ENCODE peak calls at places on chromosomes 4 and X, in seven cellular contexts. X is foreskin keratinocyte; Q is CD8-positive, alpha-beta memory T cell; T is CD8-positive, alpha-beta T cell; L is right cardiac atrium; R is left lung; D is pancreas. Z is an unnamed sample. For H3K4me1, the result is how much of the 10 kb centered on the place peaks cover.

GRCh38 chr4:146654976-146655761 is 16.5 kb downstream of the POU4F2 start:
- DNase-seq in Q (no peak), D (no peak), T (no peak), X (no peak), L (peak), R (no peak), Z (no peak)

GRCh38 chr4:41400296-41400695 is 137.7 kb upstream of the LIMCH1 start:
- DNase-seq in T (no peak), D (no peak), Q (no peak), X (peak), L (no peak), R (no peak), Z (no peak)

GRCh38 chr4:110840221-110840654 is 217.4 kb upstream of the PITX2 start:
- DNase-seq in L (no peak), X (peak), R (no peak), Q (no peak), T (no peak), D (no peak), Z (no peak)

GRCh38 chrX:48896611-48897011 is 957 bp downstream of the TIMM17B start:
- DNase-seq in L (no peak), R (no peak), X (no peak), Q (no peak), D (no peak), T (no peak), Z (no peak)

GRCh38 chr4:185833055-185833598 is 21.1 kb upstream of the SORBS2 start:
- DNase-seq in R (no peak), Q (no peak), T (no peak), D (no peak), X (peak), L (no peak), Z (no peak)

GRCh38 chr4:54067163-54067562 is 2.8 kb upstream of the CHIC2 start:
- DNase-seq in X (peak), L (peak), T (no peak), R (no peak), Q (no peak), D (no peak), Z (no peak)

GRCh38 chrX:30831082-30831481 is 58.0 kb downstream of the TAB3 start:
- DNase-seq in T (no peak), R (no peak), Q (no peak), L (no peak), X (no peak), D (no peak), Z (peak)

GRCh38 chr4:15868065-15868464 is 70.5 kb downstream of the FGFBP1 start:
- DNase-seq in R (no peak), X (peak), L (no peak), Q (no peak), D (no peak), T (no peak), Z (no peak)

GRCh38 chrX:70092247-70092646 is 30.0 kb downstream of the OTUD6A start:
- DNase-seq in X (no peak), D (no peak), Q (no peak), R (no peak), T (no peak), L (no peak), Z (no peak)

GRCh38 chr4:74097631-74098550 is 1.1 kb downstream of the CXCL2 start:
- DNase-seq in L (no peak), Q (no peak), T (no peak), X (peak), D (no peak), R (peak), Z (no peak)

GRCh38 chrX:5976332-5976731 is 252.3 kb downstream of the NLGN4X start:
- DNase-seq in T (no peak), D (no peak), Q (no peak), L (no peak), R (no peak), X (no peak), Z (no peak)

GRCh38 chrX:44943007-44943406 is 70.0 kb downstream of the KDM6A start:
- DNase-seq in D (no peak), Q (no peak), R (no peak), T (no peak), L (no peak), X (no peak), Z (no peak)

GRCh38 chr4:28886934-28887333 is 1833.2 kb upstream of the PCDH7 start:
- DNase-seq in X (peak), T (no peak), R (no peak), L (peak), D (no peak), Q (no peak), Z (no peak)

GRCh38 chrX:154325541-154325940 is 29.9 kb downstream of the TKTL1 start:
- DNase-seq in D (no peak), Q (no peak), X (no peak), L (no peak), T (no peak), R (no peak), Z (no peak)

GRCh38 chr4:36758312-36758690 is 476.9 kb downstream of the DTHD1 start:
- DNase-seq in Q (no peak), R (no peak), X (peak), L (no peak), D (no peak), T (no peak), Z (no peak)

GRCh38 chr4:120940547-120940946 is 18.0 kb upstream of the PRDM5 start:
- DNase-seq in D (no peak), R (no peak), L (no peak), T (no peak), Q (no peak), X (no peak), Z (no peak)

GRCh38 chr4:181007751-181008150 is 1235.5 kb upstream of the TENM3 start:
- DNase-seq in L (no peak), D (no peak), Q (no peak), T (no peak), X (no peak), R (no peak), Z (no peak)

GRCh38 chrX:123962006-123962485 is 540 bp downstream of the STAG2 start:
- DNase-seq in X (peak), L (no peak), D (no peak), Q (peak), T (no peak), R (no peak), Z (peak)

GRCh38 chrX:7218321-7219152 is 70.6 kb upstream of the PUDP start:
- DNase-seq in D (no peak), Q (no peak), R (no peak), X (no peak), T (no peak), L (no peak), Z (no peak)

GRCh38 chr4:48949518-48950207 is 36.4 kb upstream of the CWH43 start:
- DNase-seq in X (peak), R (no peak), D (no peak), Q (no peak), L (no peak), T (no peak), Z (no peak)

GRCh38 chrX:16725067-16725466 is 5.7 kb downstream of the SYAP1 start:
- DNase-seq in D (no peak), Q (no peak), T (no peak), L (no peak), X (no peak), R (no peak), Z (no peak)

GRCh38 chrX:103666202-103667107 is 20.0 kb downstream of the MORF4L2 start:
- DNase-seq in Q (no peak), X (no peak), L (no peak), D (no peak), R (no peak), T (no peak), Z (no peak)

GRCh38 chrX:150465326-150465725 is 102.2 kb downstream of the MAMLD1 start:
- DNase-seq in R (no peak), Q (no peak), L (no peak), X (no peak), T (no peak), D (no peak), Z (no peak)

GRCh38 chr4:25874641-25875040 is 11.9 kb upstream of the SEL1L3 start:
- DNase-seq in X (no peak), D (no peak), L (no peak), Q (no peak), T (no peak), R (no peak), Z (no peak)

GRCh38 chrX:117936162-117936561 is 180.4 kb downstream of the KLHL13 start:
- DNase-seq in X (no peak), T (no peak), Q (no peak), R (no peak), D (no peak), L (no peak), Z (no peak)

GRCh38 chr4:41160010-41160789 is 54.1 kb downstream of the APBB2 start:
- DNase-seq in L (no peak), Q (no peak), X (peak), D (no peak), T (no peak), R (peak), Z (no peak)

GRCh38 chr4:170538821-170539473 is 449.2 kb upstream of the AADAT start:
- DNase-seq in D (no peak), T (no peak), R (no peak), L (no peak), Q (no peak), X (no peak), Z (no peak)

GRCh38 chr4:174505012-174505411 is 17.3 kb downstream of the HPGD start:
- DNase-seq in R (no peak), D (no peak), L (no peak), T (no peak), X (no peak), Q (no peak), Z (no peak)

GRCh38 chr4:5200546-5200945 is 149.3 kb downstream of the STK32B start:
- DNase-seq in X (no peak), Q (no peak), R (no peak), L (no peak), T (no peak), D (no peak), Z (no peak)

GRCh38 chr4:116638592-116638991 is 446.8 kb downstream of the TRAM1L1 start:
- DNase-seq in Q (no peak), L (no peak), D (no peak), X (no peak), T (no peak), R (no peak), Z (no peak)

GRCh38 chr4:25837107-25837506 is 25.7 kb downstream of the SEL1L3 start:
- DNase-seq in Q (no peak), X (no peak), T (no peak), D (no peak), L (no peak), R (no peak), Z (no peak)

GRCh38 chr4:110201502-110201901 is 3.1 kb upstream of the ELOVL6 start:
- DNase-seq in D (no peak), X (no peak), Q (no peak), L (no peak), R (no peak), T (no peak), Z (no peak)

GRCh38 chr4:66501986-66502385 is 831.7 kb upstream of the EPHA5 start:
- DNase-seq in D (no peak), Q (no peak), X (no peak), T (no peak), R (no peak), L (no peak), Z (no peak)

GRCh38 chrX:3184176-3184930 is 143.1 kb downstream of the ARSF start:
- DNase-seq in T (no peak), Q (no peak), R (no peak), D (no peak), L (peak), X (no peak), Z (no peak)

GRCh38 chr4:182978152-182978827 is 61.1 kb upstream of the DCTD start:
- DNase-seq in D (no peak), R (no peak), T (no peak), L (no peak), Q (no peak), X (peak), Z (no peak)

GRCh38 chr4:78754872-78755271 is 21.3 kb upstream of the BMP2K start:
- DNase-seq in R (no peak), T (no peak), D (no peak), X (peak), L (no peak), Q (no peak), Z (no peak)

GRCh38 chr4:76199664-76200211 is 13.9 kb downstream of the SCARB2 start:
- DNase-seq in D (peak), L (peak), Q (no peak), R (no peak), X (no peak), T (no peak), Z (no peak)
- H3K4me1 ChIP-seq in D (half or more), L (under half), Q (under half), R (half or more), X (under half), T (under half), Z (under half)

GRCh38 chrX:133370719-133371275 is 44.5 kb downstream of the GPC4 start:
- DNase-seq in L (no peak), X (no peak), T (no peak), Q (no peak), D (no peak), R (no peak), Z (no peak)

GRCh38 chrX:133365886-133366611 is 49.2 kb downstream of the GPC4 start:
- DNase-seq in X (peak), L (no peak), T (no peak), Q (no peak), R (no peak), D (no peak), Z (no peak)

GRCh38 chrX:133373366-133374079 is 41.8 kb downstream of the GPC4 start:
- DNase-seq in T (no peak), Q (no peak), R (no peak), L (no peak), D (no peak), X (no peak), Z (no peak)

GRCh38 chrX:133366735-133367134 is 48.6 kb downstream of the GPC4 start:
- DNase-seq in R (no peak), L (no peak), D (no peak), T (no peak), Q (no peak), X (no peak), Z (no peak)

DNA sequence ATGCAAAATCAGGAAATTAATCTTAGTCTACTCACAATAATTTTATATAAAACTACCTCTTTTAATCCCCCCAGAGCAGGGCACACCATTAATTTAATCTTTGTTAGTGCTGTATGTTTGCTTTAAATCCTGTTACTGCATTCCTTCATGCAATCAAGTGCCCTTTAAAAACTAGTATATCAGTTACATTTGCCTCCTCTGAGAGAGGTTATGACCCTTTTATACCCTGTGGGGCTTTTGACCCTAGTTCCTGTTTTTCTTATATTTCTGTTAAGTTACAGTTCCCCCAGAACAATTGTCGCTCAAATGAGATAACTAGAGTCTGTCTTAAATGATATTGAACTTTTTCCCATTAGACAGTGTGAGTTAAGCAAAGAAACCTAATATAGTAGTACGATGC is 46.2 kb downstream of the GPC4 start:
- DNase-seq in Q (no peak), D (no peak), X (no peak), L (no peak), R (no peak), T (no peak), Z (no peak)
- H3K4me1 ChIP-seq in Q (under half), D (under half), X (under half), L (under half), R (under half), T (under half), Z (under half)

GRCh38 chr4:163544407-163545038 is 50.0 kb downstream of the TMA16 start:
- DNase-seq in L (peak), R (peak), D (peak), X (no peak), T (peak), Q (peak), Z (peak)

GRCh38 chr4:163553146-163553545 is 58.7 kb downstream of the TMA16 start:
- DNase-seq in X (peak), D (no peak), L (no peak), Q (no peak), T (no peak), R (no peak), Z (no peak)

GRCh38 chr4:163550869-163551267 is 56.4 kb downstream of the TMA16 start:
- DNase-seq in L (no peak), D (no peak), X (no peak), T (no peak), R (no peak), Q (no peak), Z (no peak)

DNA sequence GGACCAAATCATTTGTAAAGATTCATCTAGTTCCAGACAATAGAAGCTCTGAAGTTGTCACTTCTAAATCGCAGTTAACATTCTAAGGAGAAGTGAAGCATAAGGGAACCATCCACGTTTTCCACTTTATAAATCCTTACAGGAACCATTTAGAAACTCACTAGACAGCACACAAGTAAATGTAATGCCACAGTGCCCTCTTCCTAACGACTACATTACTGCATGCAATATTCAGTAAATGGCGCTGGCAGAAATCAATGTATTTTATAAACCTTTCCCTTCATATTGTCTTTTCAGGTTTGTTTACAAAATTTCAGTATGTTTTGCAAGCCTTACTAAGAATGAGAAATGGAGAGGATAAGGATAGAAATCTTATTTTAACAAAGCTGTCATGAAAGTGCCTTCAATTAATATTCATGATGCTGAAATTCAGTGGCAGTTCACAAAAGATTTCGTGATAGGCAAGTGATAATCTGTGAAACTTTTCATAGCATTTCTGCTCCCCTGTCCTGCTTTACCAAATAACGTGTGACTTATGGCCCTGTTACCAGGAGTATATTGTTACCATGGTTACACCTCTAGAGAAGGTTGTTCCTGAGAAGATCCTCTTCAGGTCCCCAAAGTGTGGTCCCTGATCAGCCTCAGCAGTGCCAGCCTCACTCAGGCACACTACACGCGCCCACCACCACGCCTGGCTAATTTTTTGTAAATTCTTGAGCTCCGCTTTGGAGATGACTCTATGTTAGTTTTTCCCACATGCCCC is 54.2 kb downstream of the TMA16 start:
- DNase-seq in D (no peak), T (no peak), Q (no peak), X (no peak), R (no peak), L (no peak), Z (no peak)
- H3K4me1 ChIP-seq in D (under half), T (under half), Q (under half), X (under half), R (under half), L (under half), Z (under half)

GRCh38 chr4:2264481-2265041 is 2.7 kb upstream of the MXD4 start:
- DNase-seq in R (no peak), Q (no peak), D (peak), L (peak), X (no peak), T (no peak), Z (no peak)
- H3K4me1 ChIP-seq in R (under half), Q (under half), D (under half), L (under half), X (under half), T (under half), Z (under half)

GRCh38 chr4:931194-931959 is 739 bp downstream of the GAK start:
- DNase-seq in R (no peak), D (peak), T (no peak), X (no peak), L (no peak), Q (peak), Z (no peak)

GRCh38 chr4:930827-931193 is 1.3 kb downstream of the GAK start:
- DNase-seq in D (no peak), L (no peak), Q (no peak), R (no peak), T (no peak), X (peak), Z (no peak)

GRCh38 chr4:929096-929765 is 2.9 kb downstream of the GAK start:
- DNase-seq in L (no peak), R (no peak), T (no peak), X (no peak), Q (no peak), D (no peak), Z (no peak)

GRCh38 chr4:931960-932712 is at the start of the genes GAK and TMEM175:
- DNase-seq in X (peak), D (peak), L (peak), R (peak), Q (peak), T (peak), Z (peak)

GRCh38 chr4:929970-930625 is 2.0 kb downstream of the GAK start:
- DNase-seq in Q (no peak), T (no peak), D (no peak), R (no peak), X (no peak), L (no peak), Z (peak)
- H3K4me1 ChIP-seq in Q (half or more), T (under half), D (under half), R (under half), X (under half), L (under half), Z (under half)

GRCh38 chr4:213971-214370 is 89.7 kb downstream of the ZNF718 start:
- DNase-seq in X (peak), Q (no peak), L (no peak), R (no peak), T (no peak), D (no peak), Z (no peak)

GRCh38 chr4:205097-205756 is 80.9 kb downstream of the ZNF718 start:
- DNase-seq in Q (no peak), T (no peak), D (peak), R (no peak), X (no peak), L (no peak), Z (no peak)

GRCh38 chr4:206054-206453 is 81.8 kb downstream of the ZNF718 start:
- DNase-seq in Q (no peak), L (no peak), R (no peak), X (no peak), D (no peak), T (no peak), Z (no peak)

GRCh38 chr4:212438-213174 is 88.3 kb downstream of the ZNF718 start:
- DNase-seq in X (peak), D (peak), L (peak), R (peak), Q (no peak), T (no peak), Z (peak)

DNA sequence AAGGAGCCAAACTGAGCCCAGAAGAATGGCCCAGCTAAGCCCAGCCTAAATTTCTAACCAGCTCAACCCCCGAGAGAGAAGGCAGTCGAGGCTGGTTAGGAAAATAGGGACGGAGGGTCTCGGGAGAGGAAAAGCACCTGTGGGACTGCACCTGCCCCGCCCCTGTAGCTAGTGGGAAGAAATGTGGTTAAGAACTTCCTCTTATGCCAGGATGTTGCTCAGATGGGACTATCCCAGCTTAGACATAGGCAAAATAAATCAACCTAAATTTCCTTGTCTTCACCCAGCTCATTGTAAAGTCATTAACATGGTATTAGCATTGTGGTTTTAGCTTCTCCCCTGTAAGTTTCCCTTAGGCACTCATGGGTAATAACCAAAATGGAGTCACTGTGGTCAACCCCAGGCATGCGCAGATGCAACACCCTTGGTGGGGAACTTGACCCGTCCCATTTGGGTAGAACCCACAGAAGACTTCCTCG is 86.8 kb downstream of the ZNF718 start:
- DNase-seq in T (no peak), X (no peak), L (no peak), R (no peak), Q (no peak), D (no peak), Z (no peak)
- H3K4me1 ChIP-seq in T (under half), X (under half), L (under half), R (under half), Q (under half), D (under half), Z (under half)